ENCODE peak calls at places on chromosome 1, in seven cellular contexts. One of them, this sample, is unnamed.
A peak's percentile ranks its signal among the peaks of the same experiment; 100 is the strongest.

GRCh38 chr1:163166886-163167555 is 35.7 kb downstream of the RGS5 start:
- DNase-seq in psoas muscle: no peak
- DNase-seq in heart right ventricle: no peak
- DNase-seq in PC-9: no peak
- DNase-seq in cardiac muscle cell: no peak
- DNase-seq in spleen: no peak
- DNase-seq in pancreas: no peak
- DNase-seq in this sample: no peak

GRCh38 chr1:12296623-12297022 is 66.8 kb downstream of the VPS13D start:
- DNase-seq in psoas muscle: no peak
- DNase-seq in heart right ventricle: no peak
- DNase-seq in PC-9: no peak
- DNase-seq in cardiac muscle cell: peak; percentile 63
- DNase-seq in spleen: no peak
- DNase-seq in pancreas: no peak
- DNase-seq in this sample: peak; percentile 39

GRCh38 chr1:176801553-176802020 is 338.6 kb downstream of the PAPPA2 start:
- DNase-seq in psoas muscle: peak; percentile 15
- DNase-seq in heart right ventricle: peak; percentile 4
- DNase-seq in PC-9: no peak
- DNase-seq in cardiac muscle cell: no peak
- DNase-seq in spleen: no peak
- DNase-seq in pancreas: no peak
- DNase-seq in this sample: no peak

GRCh38 chr1:85199667-85200366 is 999 bp downstream of the SYDE2 start:
- DNase-seq in psoas muscle: no peak
- DNase-seq in heart right ventricle: no peak
- DNase-seq in PC-9: no peak
- DNase-seq in cardiac muscle cell: no peak
- DNase-seq in spleen: no peak
- DNase-seq in pancreas: no peak
- DNase-seq in this sample: no peak

GRCh38 chr1:51916587-51917405 is 38.3 kb upstream of the NRDC start:
- DNase-seq in psoas muscle: no peak
- DNase-seq in heart right ventricle: no peak
- DNase-seq in PC-9: no peak
- DNase-seq in cardiac muscle cell: no peak
- DNase-seq in spleen: no peak
- DNase-seq in pancreas: no peak
- DNase-seq in this sample: no peak

GRCh38 chr1:150973826-150974579 is 632 bp downstream of the CERS2 start:
- DNase-seq in psoas muscle: peak; percentile 47
- DNase-seq in heart right ventricle: peak; percentile 20
- DNase-seq in PC-9: peak; percentile 26
- DNase-seq in cardiac muscle cell: no peak
- DNase-seq in spleen: peak; percentile 90
- DNase-seq in pancreas: peak; percentile 58
- DNase-seq in this sample: no peak

GRCh38 chr1:165879946-165880345 is 52.5 kb downstream of the UCK2 start:
- DNase-seq in psoas muscle: no peak
- DNase-seq in heart right ventricle: no peak
- DNase-seq in PC-9: no peak
- DNase-seq in cardiac muscle cell: no peak
- DNase-seq in spleen: no peak
- DNase-seq in pancreas: no peak
- DNase-seq in this sample: no peak

GRCh38 chr1:21818661-21819060 is 6.6 kb downstream of the LDLRAD2 start:
- DNase-seq in psoas muscle: peak; percentile 42
- DNase-seq in heart right ventricle: no peak
- DNase-seq in PC-9: no peak
- DNase-seq in cardiac muscle cell: peak; percentile 33
- DNase-seq in spleen: peak; percentile 76
- DNase-seq in pancreas: no peak
- DNase-seq in this sample: no peak

GRCh38 chr1:159014851-159015250 is 5.1 kb downstream of the IFI16 start:
- DNase-seq in psoas muscle: no peak
- DNase-seq in heart right ventricle: no peak
- DNase-seq in PC-9: no peak
- DNase-seq in cardiac muscle cell: no peak
- DNase-seq in spleen: no peak
- DNase-seq in pancreas: no peak
- DNase-seq in this sample: no peak

GRCh38 chr1:159011701-159012100 is 2.0 kb downstream of the IFI16 start:
- DNase-seq in psoas muscle: no peak
- DNase-seq in heart right ventricle: no peak
- DNase-seq in PC-9: no peak
- DNase-seq in cardiac muscle cell: no peak
- DNase-seq in spleen: no peak
- DNase-seq in pancreas: no peak
- DNase-seq in this sample: no peak

GRCh38 chr1:159010398-159010797 is 691 bp downstream of the IFI16 start:
- DNase-seq in psoas muscle: no peak
- DNase-seq in heart right ventricle: no peak
- DNase-seq in PC-9: no peak
- DNase-seq in cardiac muscle cell: no peak
- DNase-seq in spleen: no peak
- DNase-seq in pancreas: no peak
- DNase-seq in this sample: no peak

GRCh38 chr1:159014003-159014571 is 4.4 kb downstream of the IFI16 start:
- DNase-seq in psoas muscle: no peak
- DNase-seq in heart right ventricle: no peak
- DNase-seq in PC-9: no peak
- DNase-seq in cardiac muscle cell: no peak
- DNase-seq in spleen: no peak
- DNase-seq in pancreas: no peak
- DNase-seq in this sample: no peak

DNA sequence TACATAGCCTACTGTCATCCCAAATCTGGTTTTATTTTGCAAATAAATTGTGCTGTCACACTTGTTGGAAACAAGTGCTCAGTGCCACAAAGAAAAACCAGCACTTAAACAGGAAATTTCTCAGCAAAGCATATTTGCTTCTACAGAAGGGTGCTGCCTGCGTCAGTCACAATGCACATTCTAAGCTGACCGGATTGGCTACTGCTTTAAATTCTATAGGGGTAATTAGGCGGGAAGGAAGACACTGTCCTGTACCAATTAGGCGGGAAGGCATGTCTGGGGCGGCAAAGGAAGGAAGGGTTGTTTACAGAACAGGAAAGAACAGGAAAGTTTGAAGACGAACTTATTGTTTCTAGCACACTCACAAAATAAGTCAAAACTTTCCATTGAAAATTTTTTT is 2.8 kb downstream of the IFI16 start:
- DNase-seq in psoas muscle: no peak
- DNase-seq in heart right ventricle: peak; percentile 10
- DNase-seq in PC-9: no peak
- DNase-seq in cardiac muscle cell: peak; percentile 45
- DNase-seq in spleen: peak; percentile 76
- DNase-seq in pancreas: no peak
- DNase-seq in this sample: no peak
- H3K4me3 ChIP-seq in psoas muscle: peak overlapping the region; percentile 67
- H3K4me3 ChIP-seq in heart right ventricle: peak overlapping the region; percentile 55
- H3K4me3 ChIP-seq in PC-9: no peak overlapping the region
- H3K4me3 ChIP-seq in cardiac muscle cell: no peak overlapping the region
- H3K4me3 ChIP-seq in spleen: peak overlapping the region; percentile 68
- H3K4me3 ChIP-seq in pancreas: peak overlapping the region; percentile 36
- H3K4me3 ChIP-seq in this sample: peak overlapping the region; percentile 36

GRCh38 chr1:3824650-3825049 is 28.4 kb upstream of the LRRC47 start:
- DNase-seq in psoas muscle: no peak
- DNase-seq in heart right ventricle: no peak
- DNase-seq in PC-9: no peak
- DNase-seq in cardiac muscle cell: no peak
- DNase-seq in spleen: no peak
- DNase-seq in pancreas: no peak
- DNase-seq in this sample: no peak

GRCh38 chr1:3822421-3822820 is 26.1 kb upstream of the LRRC47 start:
- DNase-seq in psoas muscle: no peak
- DNase-seq in heart right ventricle: no peak
- DNase-seq in PC-9: no peak
- DNase-seq in cardiac muscle cell: no peak
- DNase-seq in spleen: no peak
- DNase-seq in pancreas: no peak
- DNase-seq in this sample: no peak

GRCh38 chr1:3831689-3832088 is 25.3 kb downstream of the CEP104 start:
- DNase-seq in psoas muscle: no peak
- DNase-seq in heart right ventricle: no peak
- DNase-seq in PC-9: no peak
- DNase-seq in cardiac muscle cell: no peak
- DNase-seq in spleen: no peak
- DNase-seq in pancreas: no peak
- DNase-seq in this sample: no peak

GRCh38 chr1:3821934-3822307 is 25.6 kb upstream of the LRRC47 start:
- DNase-seq in psoas muscle: no peak
- DNase-seq in heart right ventricle: no peak
- DNase-seq in PC-9: no peak
- DNase-seq in cardiac muscle cell: no peak
- DNase-seq in spleen: no peak
- DNase-seq in pancreas: no peak
- DNase-seq in this sample: no peak

GRCh38 chr1:3827813-3828307 is 29.2 kb downstream of the CEP104 start:
- DNase-seq in psoas muscle: no peak
- DNase-seq in heart right ventricle: no peak
- DNase-seq in PC-9: no peak
- DNase-seq in cardiac muscle cell: no peak
- DNase-seq in spleen: no peak
- DNase-seq in pancreas: no peak
- DNase-seq in this sample: no peak
- TF ChIP-seq CTCF in psoas muscle: no peak
- TF ChIP-seq CTCF in heart right ventricle: no peak
- TF ChIP-seq CTCF in PC-9: no peak
- TF ChIP-seq CTCF in cardiac muscle cell: no peak
- TF ChIP-seq CTCF in spleen: no peak
- TF ChIP-seq CTCF in pancreas: no peak
- TF ChIP-seq CTCF in this sample: no peak

GRCh38 chr1:74432325-74432724 is 80.1 kb downstream of the LRRC53 start:
- DNase-seq in psoas muscle: no peak
- DNase-seq in heart right ventricle: no peak
- DNase-seq in PC-9: no peak
- DNase-seq in cardiac muscle cell: no peak
- DNase-seq in spleen: no peak
- DNase-seq in pancreas: no peak
- DNase-seq in this sample: no peak

GRCh38 chr1:74430496-74430895 is 81.9 kb downstream of the LRRC53 start:
- DNase-seq in psoas muscle: no peak
- DNase-seq in heart right ventricle: no peak
- DNase-seq in PC-9: no peak
- DNase-seq in cardiac muscle cell: no peak
- DNase-seq in spleen: no peak
- DNase-seq in pancreas: no peak
- DNase-seq in this sample: no peak

GRCh38 chr1:74437035-74437434 is 75.4 kb downstream of the LRRC53 start:
- DNase-seq in psoas muscle: no peak
- DNase-seq in heart right ventricle: no peak
- DNase-seq in PC-9: no peak
- DNase-seq in cardiac muscle cell: no peak
- DNase-seq in spleen: no peak
- DNase-seq in pancreas: no peak
- DNase-seq in this sample: no peak

DNA sequence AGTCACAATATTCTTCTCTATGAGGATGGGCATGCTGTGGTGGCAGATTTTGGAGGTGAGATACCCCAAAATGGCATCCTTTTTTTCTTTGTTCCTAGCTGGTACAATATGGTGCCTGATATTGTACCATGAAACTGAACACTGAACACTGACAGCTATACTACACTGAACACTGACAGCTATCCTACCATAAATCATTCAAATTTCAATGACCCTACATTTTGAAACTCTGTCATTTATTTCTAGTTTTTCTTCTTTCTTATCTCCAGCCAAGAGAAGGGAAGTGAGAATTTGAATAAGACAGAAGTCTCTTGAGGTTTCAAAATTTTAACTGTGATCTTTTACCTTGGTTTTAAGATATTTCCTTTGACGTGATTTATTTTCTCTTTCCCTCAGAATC is 76.3 kb downstream of the LRRC53 start:
- DNase-seq in psoas muscle: no peak
- DNase-seq in heart right ventricle: no peak
- DNase-seq in PC-9: no peak
- DNase-seq in cardiac muscle cell: no peak
- DNase-seq in spleen: no peak
- DNase-seq in pancreas: no peak
- DNase-seq in this sample: no peak
- H3K4me3 ChIP-seq in psoas muscle: no peak overlapping the region
- H3K4me3 ChIP-seq in heart right ventricle: no peak overlapping the region
- H3K4me3 ChIP-seq in PC-9: no peak overlapping the region
- H3K4me3 ChIP-seq in cardiac muscle cell: no peak overlapping the region
- H3K4me3 ChIP-seq in spleen: no peak overlapping the region
- H3K4me3 ChIP-seq in pancreas: no peak overlapping the region
- H3K4me3 ChIP-seq in this sample: no peak overlapping the region

GRCh38 chr1:117607471-117607870 is 1.6 kb downstream of the TENT5C start:
- DNase-seq in psoas muscle: no peak
- DNase-seq in heart right ventricle: no peak
- DNase-seq in PC-9: peak; percentile 36
- DNase-seq in cardiac muscle cell: no peak
- DNase-seq in spleen: no peak
- DNase-seq in pancreas: peak; percentile 45
- DNase-seq in this sample: no peak

GRCh38 chr1:117606608-117607261 is 887 bp downstream of the TENT5C start:
- DNase-seq in psoas muscle: peak; percentile 29
- DNase-seq in heart right ventricle: peak; percentile 39
- DNase-seq in PC-9: peak; percentile 57
- DNase-seq in cardiac muscle cell: peak; percentile 56
- DNase-seq in spleen: peak; percentile 92
- DNase-seq in pancreas: peak; percentile 55
- DNase-seq in this sample: no peak

GRCh38 chr1:117605164-117605810 is 561 bp upstream of the TENT5C start:
- DNase-seq in psoas muscle: no peak
- DNase-seq in heart right ventricle: peak; percentile 22
- DNase-seq in PC-9: no peak
- DNase-seq in cardiac muscle cell: peak; percentile 27
- DNase-seq in spleen: peak; percentile 93
- DNase-seq in pancreas: peak; percentile 69
- DNase-seq in this sample: no peak

GRCh38 chr1:117608213-117608612 is 2.4 kb downstream of the TENT5C start:
- DNase-seq in psoas muscle: no peak
- DNase-seq in heart right ventricle: no peak
- DNase-seq in PC-9: no peak
- DNase-seq in cardiac muscle cell: no peak
- DNase-seq in spleen: no peak
- DNase-seq in pancreas: no peak
- DNase-seq in this sample: no peak

DNA sequence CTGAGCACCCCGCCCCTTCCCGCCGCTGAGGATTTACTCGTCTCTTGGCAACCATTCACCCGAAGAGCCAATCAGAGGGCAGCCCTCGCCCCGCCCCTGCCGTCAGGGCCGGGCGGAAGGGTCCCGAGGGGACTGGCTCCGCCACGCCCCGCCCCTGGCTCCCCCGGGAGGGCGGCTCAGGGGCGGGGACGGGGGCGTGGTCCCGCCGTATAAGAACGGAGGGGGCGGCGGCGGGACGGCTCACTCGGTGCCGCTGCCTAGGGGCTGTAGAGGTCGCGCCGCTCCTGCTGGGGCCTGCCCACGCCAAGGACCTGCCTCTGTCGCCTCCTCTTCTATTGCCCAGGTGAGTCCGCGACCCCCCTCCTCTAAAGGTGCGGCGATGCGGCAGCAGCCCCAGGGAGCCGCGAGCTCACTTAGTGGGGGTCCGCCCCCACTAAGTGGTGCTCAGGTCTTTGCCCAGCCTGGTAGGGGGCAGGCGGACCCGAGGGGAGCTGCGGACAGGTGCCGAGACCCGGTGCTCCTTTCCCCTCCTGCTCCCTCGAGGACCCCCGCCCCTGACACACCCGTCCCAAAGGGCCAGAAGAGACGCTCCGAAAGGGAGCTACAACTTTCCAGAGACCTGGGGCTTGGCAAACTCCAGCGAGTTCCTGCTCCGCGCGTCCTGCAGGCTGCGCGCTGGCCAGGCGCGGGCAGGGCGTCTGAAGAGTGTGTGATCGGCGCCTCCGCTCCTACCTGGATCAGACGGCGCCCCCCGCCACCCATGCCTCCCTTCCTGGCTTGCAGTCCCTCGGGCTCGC is at the start of gene TENT5C:
- DNase-seq in psoas muscle: peak; percentile 97
- DNase-seq in heart right ventricle: peak; percentile 97
- DNase-seq in PC-9: peak; percentile 99
- DNase-seq in cardiac muscle cell: peak; percentile 98
- DNase-seq in spleen: peak; percentile 99
- DNase-seq in pancreas: peak; percentile 99
- DNase-seq in this sample: peak; percentile 53
- TF ChIP-seq CTCF in psoas muscle: peak; percentile 7
- TF ChIP-seq CTCF in heart right ventricle: no peak
- TF ChIP-seq CTCF in PC-9: peak; percentile 24
- TF ChIP-seq CTCF in cardiac muscle cell: no peak
- TF ChIP-seq CTCF in spleen: no peak
- TF ChIP-seq CTCF in pancreas: no peak
- TF ChIP-seq CTCF in this sample: no peak

This sample was measured in epithelial cell of proximal tubule.